ENCODE peak calls at places on chromosomes 16 and 17, in ten cellular contexts. A, N, U, L, G, Q, O, S, E and J are unnamed samples. For H3K4me1, the result is how much of the 10 kb centered on the place peaks cover.

GRCh38 chr17:62778990-62779681 is 29.0 kb downstream of the MARCHF10 start:
- DNase-seq in A (peak), N (no peak), U (no peak), L (peak), G (no peak), Q (peak), O (peak), S (peak), E (peak), J (peak)

GRCh38 chr17:21286066-21286770 is 1.7 kb downstream of the MAP2K3 start:
- DNase-seq in A (peak), N (peak), U (peak), L (peak), G (peak), Q (peak), O (peak), S (peak), E (peak), J (peak)

GRCh38 chr17:44911133-44912001 is 3.9 kb downstream of the GFAP start:
- DNase-seq in A (peak), N (peak), U (peak), L (peak), G (peak), Q (peak), O (no peak), S (no peak), E (peak), J (peak)

GRCh38 chr17:80807014-80807413 is 184.6 kb upstream of the CHMP6 start:
- DNase-seq in A (no peak), N (no peak), U (no peak), L (no peak), G (no peak), Q (no peak), O (no peak), S (no peak), E (no peak), J (no peak)

GRCh38 chr16:20830372-20830771 is 24.0 kb downstream of the REXO5 start:
- DNase-seq in A (no peak), N (no peak), U (no peak), L (no peak), G (no peak), Q (no peak), O (no peak), S (no peak), E (no peak), J (no peak)

GRCh38 chr17:18008496-18009268 is 30.3 kb downstream of the ATPAF2 start:
- DNase-seq in A (no peak), N (no peak), U (no peak), L (no peak), G (no peak), Q (no peak), O (no peak), S (no peak), E (no peak), J (no peak)

GRCh38 chr17:1042486-1042885 is 45.6 kb downstream of the TIMM22 start:
- DNase-seq in A (no peak), N (no peak), U (peak), L (peak), G (peak), Q (no peak), O (no peak), S (no peak), E (no peak), J (no peak)

GRCh38 chr16:56269824-56270684 is 78.8 kb downstream of the GNAO1 start:
- DNase-seq in A (peak), N (no peak), U (peak), L (no peak), G (peak), Q (peak), O (no peak), S (no peak), E (no peak), J (peak)

GRCh38 chr16:48117217-48118105 is 38.3 kb downstream of the ABCC12 start:
- DNase-seq in A (peak), N (peak), U (peak), L (peak), G (no peak), Q (peak), O (no peak), S (no peak), E (no peak), J (peak)

GRCh38 chr17:4739122-4740024 is at the start of the genes CXCL16 and ZMYND15:
- DNase-seq in A (peak), N (peak), U (peak), L (peak), G (peak), Q (peak), O (no peak), S (peak), E (peak), J (peak)

GRCh38 chr16:63326736-63327339 is 1290.6 kb upstream of the CDH8 start:
- DNase-seq in A (no peak), N (no peak), U (no peak), L (no peak), G (no peak), Q (no peak), O (no peak), S (no peak), E (no peak), J (no peak)

GRCh38 chr17:61492759-61493526 is 40.7 kb downstream of the TBX4 start:
- DNase-seq in A (no peak), N (no peak), U (no peak), L (no peak), G (no peak), Q (no peak), O (no peak), S (no peak), E (no peak), J (no peak)

GRCh38 chr16:75494696-75495601 is at the start of gene CHST6:
- DNase-seq in A (peak), N (no peak), U (peak), L (no peak), G (no peak), Q (peak), O (no peak), S (no peak), E (no peak), J (no peak)

GRCh38 chr16:3022697-3023414 is 886 bp downstream of the HCFC1R1 start:
- DNase-seq in A (peak), N (peak), U (peak), L (no peak), G (no peak), Q (peak), O (no peak), S (no peak), E (peak), J (no peak)

GRCh38 chr16:5065368-5065767 is 388 bp downstream of the C16orf89 start:
- DNase-seq in A (no peak), N (no peak), U (no peak), L (no peak), G (peak), Q (no peak), O (no peak), S (no peak), E (no peak), J (peak)

GRCh38 chr16:10976663-10977062 is 32.3 kb downstream of the CLEC16A start:
- DNase-seq in A (no peak), N (no peak), U (no peak), L (no peak), G (peak), Q (no peak), O (no peak), S (no peak), E (no peak), J (no peak)

GRCh38 chr17:29588561-29589411 is 662 bp downstream of the GIT1 start:
- DNase-seq in A (peak), N (peak), U (peak), L (peak), G (no peak), Q (peak), O (no peak), S (no peak), E (peak), J (peak)

GRCh38 chr17:41763327-41763726 is 23.2 kb downstream of the JUP start:
- DNase-seq in A (no peak), N (no peak), U (no peak), L (no peak), G (no peak), Q (no peak), O (no peak), S (no peak), E (no peak), J (no peak)

GRCh38 chr17:62179525-62180161 is 114.6 kb upstream of the MED13 start:
- DNase-seq in A (peak), N (no peak), U (no peak), L (no peak), G (no peak), Q (peak), O (no peak), S (no peak), E (no peak), J (no peak)

GRCh38 chr16:1734123-1734522 is 28.1 kb downstream of the MAPK8IP3 start:
- DNase-seq in A (no peak), N (no peak), U (no peak), L (no peak), G (no peak), Q (no peak), O (no peak), S (no peak), E (no peak), J (no peak)

GRCh38 chr17:31807846-31808245 is 51.2 kb downstream of the COPRS start:
- DNase-seq in A (no peak), N (no peak), U (no peak), L (no peak), G (no peak), Q (no peak), O (no peak), S (no peak), E (no peak), J (no peak)

GRCh38 chr16:8594149-8594666 is 3.9 kb upstream of the TMEM114 start:
- DNase-seq in A (no peak), N (no peak), U (no peak), L (no peak), G (no peak), Q (no peak), O (no peak), S (no peak), E (no peak), J (no peak)

GRCh38 chr16:51167170-51167710 is 16.2 kb upstream of the SALL1 start:
- DNase-seq in A (no peak), N (no peak), U (no peak), L (no peak), G (no peak), Q (no peak), O (no peak), S (no peak), E (no peak), J (no peak)

GRCh38 chr17:39082482-39082881 is 69.0 kb downstream of the PLXDC1 start:
- DNase-seq in A (no peak), N (no peak), U (no peak), L (no peak), G (no peak), Q (no peak), O (no peak), S (no peak), E (no peak), J (no peak)

GRCh38 chr17:40548491-40548981 is 16.7 kb downstream of the CCR7 start:
- DNase-seq in A (no peak), N (no peak), U (peak), L (no peak), G (no peak), Q (no peak), O (no peak), S (peak), E (no peak), J (no peak)

GRCh38 chr17:57603541-57603940 is 141.6 kb downstream of the CCDC182 start:
- DNase-seq in A (no peak), N (peak), U (no peak), L (no peak), G (no peak), Q (peak), O (no peak), S (no peak), E (no peak), J (no peak)

GRCh38 chr17:27567563-27567859 is 63.5 kb upstream of the LGALS9 start:
- DNase-seq in A (no peak), N (no peak), U (peak), L (no peak), G (no peak), Q (no peak), O (no peak), S (no peak), E (no peak), J (no peak)

GRCh38 chr17:77322534-77323412 is 182.0 kb downstream of the SEC14L1 start:
- DNase-seq in A (peak), N (peak), U (peak), L (peak), G (peak), Q (peak), O (peak), S (peak), E (peak), J (peak)

GRCh38 chr17:43562679-43563146 is 16.6 kb upstream of the ETV4 start:
- DNase-seq in A (no peak), N (no peak), U (no peak), L (no peak), G (peak), Q (no peak), O (no peak), S (no peak), E (peak), J (no peak)

GRCh38 chr16:83995756-83996155 is 27.7 kb downstream of the NECAB2 start:
- DNase-seq in A (no peak), N (no peak), U (no peak), L (peak), G (no peak), Q (peak), O (no peak), S (no peak), E (no peak), J (no peak)

GRCh38 chr16:22413819-22414218 is 39.4 kb upstream of the CDR2 start:
- DNase-seq in A (no peak), N (no peak), U (no peak), L (no peak), G (no peak), Q (no peak), O (no peak), S (no peak), E (no peak), J (no peak)

GRCh38 chr17:77323413-77324171 is 182.8 kb downstream of the SEC14L1 start:
- DNase-seq in A (peak), N (peak), U (peak), L (peak), G (peak), Q (peak), O (peak), S (peak), E (peak), J (peak)

GRCh38 chr17:66283971-66284370 is 18.4 kb upstream of the PRKCA start:
- DNase-seq in A (no peak), N (no peak), U (no peak), L (no peak), G (no peak), Q (no peak), O (no peak), S (no peak), E (no peak), J (no peak)

GRCh38 chr17:80908206-80908605 is 83.4 kb upstream of the CHMP6 start:
- DNase-seq in A (no peak), N (no peak), U (peak), L (no peak), G (no peak), Q (no peak), O (no peak), S (no peak), E (no peak), J (no peak)

GRCh38 chr17:59513934-59514841 is 51.2 kb upstream of the DHX40 start:
- DNase-seq in A (peak), N (no peak), U (peak), L (peak), G (peak), Q (peak), O (peak), S (peak), E (peak), J (peak)

GRCh38 chr17:6524520-6524919 is 31.8 kb downstream of the PITPNM3 start:
- DNase-seq in A (peak), N (no peak), U (no peak), L (no peak), G (no peak), Q (no peak), O (no peak), S (no peak), E (no peak), J (no peak)

DNA sequence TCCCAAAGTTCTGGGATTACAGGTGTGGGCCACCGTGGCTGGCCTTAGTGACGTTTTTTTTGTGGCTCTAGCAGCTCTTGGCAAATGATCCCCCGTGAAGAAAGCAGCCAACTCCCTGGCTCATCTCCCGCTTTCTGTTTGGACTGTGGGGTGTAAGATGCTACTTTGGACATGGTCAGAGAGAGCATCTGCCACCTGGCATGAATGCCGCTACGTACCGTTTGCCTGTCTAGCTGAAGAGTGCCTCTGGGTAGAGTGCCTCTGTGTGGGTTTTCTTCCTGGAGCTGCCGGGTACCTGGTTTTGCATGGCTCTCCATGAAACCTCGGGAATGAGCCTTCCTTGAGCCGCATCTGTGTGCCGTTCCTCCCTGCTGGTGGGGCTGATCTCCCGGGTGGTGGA is 34.3 kb downstream of the NDEL1 start:
- DNase-seq in A (no peak), N (no peak), U (no peak), L (no peak), G (no peak), Q (no peak), O (no peak), S (no peak), E (no peak), J (no peak)
- H3K4me1 ChIP-seq in A (under half), N (under half), U (under half), L (under half), G (under half), Q (under half), O (under half), S (under half), E (under half), J (under half)

GRCh38 chr17:50154604-50155003 is 4.1 kb upstream of the PPP1R9B start:
- DNase-seq in A (no peak), N (no peak), U (no peak), L (no peak), G (no peak), Q (no peak), O (no peak), S (no peak), E (no peak), J (no peak)

GRCh38 chr17:50152736-50153135 is 2.3 kb upstream of the PPP1R9B start:
- DNase-seq in A (no peak), N (no peak), U (peak), L (no peak), G (no peak), Q (no peak), O (no peak), S (no peak), E (no peak), J (no peak)

GRCh38 chr17:50153650-50154575 is 3.4 kb upstream of the PPP1R9B start:
- DNase-seq in A (no peak), N (no peak), U (peak), L (no peak), G (no peak), Q (peak), O (no peak), S (peak), E (peak), J (peak)

GRCh38 chr17:50157891-50158290 is 7.4 kb upstream of the PPP1R9B start:
- DNase-seq in A (no peak), N (no peak), U (no peak), L (no peak), G (no peak), Q (no peak), O (no peak), S (no peak), E (no peak), J (no peak)

DNA sequence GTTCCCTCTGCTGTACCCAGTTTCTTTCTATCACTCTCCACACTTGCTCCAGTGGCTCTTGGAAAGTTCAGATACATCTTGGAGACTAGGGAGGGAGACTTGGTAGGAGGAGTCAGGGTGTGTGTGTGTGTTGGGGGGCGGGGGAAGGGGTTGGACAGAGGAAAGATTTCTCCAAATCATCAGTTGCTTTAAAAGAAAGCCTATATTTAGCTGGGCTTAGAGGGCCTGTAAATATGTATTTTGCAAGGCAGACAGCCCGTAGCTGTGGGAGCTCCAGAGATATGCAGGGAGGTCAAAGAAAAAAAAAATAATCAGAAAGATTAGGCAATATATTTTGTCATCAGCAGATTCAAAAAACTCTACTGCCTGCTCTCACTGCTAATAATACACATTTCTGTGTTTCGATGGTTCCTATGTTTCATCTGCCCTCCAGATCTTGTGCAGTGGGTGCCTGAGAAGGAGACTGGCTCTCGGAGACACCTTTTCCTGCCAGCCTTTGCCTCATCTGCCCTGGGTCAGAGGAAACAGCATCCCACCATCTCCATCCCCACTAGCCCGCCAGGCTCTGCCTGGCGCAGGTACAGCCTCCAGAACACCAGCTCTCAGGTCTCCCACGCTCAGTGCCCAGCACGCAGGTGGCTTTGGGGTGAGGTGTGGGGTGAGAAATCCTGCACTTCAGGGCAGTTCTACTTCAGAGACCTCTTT is 4.8 kb upstream of the PPP1R9B start:
- DNase-seq in A (no peak), N (no peak), U (peak), L (no peak), G (no peak), Q (no peak), O (no peak), S (no peak), E (no peak), J (no peak)
- H3K4me3 ChIP-seq in A (no peak), N (no peak), U (no peak), L (no peak), G (no peak), Q (no peak), O (no peak), S (no peak), E (no peak), J (no peak)

DNA sequence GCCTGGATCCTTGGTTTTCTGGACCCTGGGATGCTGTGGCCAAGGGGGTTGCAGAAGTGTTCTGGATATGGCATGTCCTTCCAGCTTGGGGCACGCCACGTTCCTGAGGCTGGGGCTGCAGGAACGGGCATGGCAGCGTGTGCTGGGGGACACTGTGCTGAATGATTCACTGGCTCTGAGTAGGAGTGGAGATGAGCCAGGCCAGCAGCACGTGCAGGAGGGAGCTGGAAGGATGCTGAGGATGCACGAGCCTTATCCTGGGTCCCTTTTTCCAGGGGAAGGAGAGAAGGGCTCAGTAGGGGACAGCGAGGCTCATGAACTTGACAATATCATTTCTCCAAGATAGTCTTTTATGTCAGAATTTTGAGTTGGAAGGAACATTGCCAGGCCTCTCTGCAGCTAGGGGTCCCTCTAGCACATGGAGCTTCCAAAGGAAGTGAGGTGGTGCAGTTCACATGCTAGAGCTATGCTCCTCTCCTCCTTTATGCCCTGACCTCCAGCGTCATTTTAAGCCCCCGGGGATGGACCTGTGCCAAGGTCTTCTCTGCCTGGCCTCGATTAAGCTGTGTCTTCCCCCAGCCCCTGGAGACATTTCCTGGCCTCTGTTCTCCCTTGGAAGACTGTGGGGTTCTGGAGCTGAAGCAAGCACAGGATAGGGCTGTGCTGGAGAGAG is 125.9 kb downstream of the OR1D5 start:
- DNase-seq in A (no peak), N (no peak), U (no peak), L (no peak), G (no peak), Q (no peak), O (no peak), S (no peak), E (no peak), J (no peak)
- TF ChIP-seq CTCF in A (no peak), N (peak), U (no peak), L (no peak), G (no peak), Q (no peak), O (no peak), S (no peak), E (no peak), J (no peak)

DNA sequence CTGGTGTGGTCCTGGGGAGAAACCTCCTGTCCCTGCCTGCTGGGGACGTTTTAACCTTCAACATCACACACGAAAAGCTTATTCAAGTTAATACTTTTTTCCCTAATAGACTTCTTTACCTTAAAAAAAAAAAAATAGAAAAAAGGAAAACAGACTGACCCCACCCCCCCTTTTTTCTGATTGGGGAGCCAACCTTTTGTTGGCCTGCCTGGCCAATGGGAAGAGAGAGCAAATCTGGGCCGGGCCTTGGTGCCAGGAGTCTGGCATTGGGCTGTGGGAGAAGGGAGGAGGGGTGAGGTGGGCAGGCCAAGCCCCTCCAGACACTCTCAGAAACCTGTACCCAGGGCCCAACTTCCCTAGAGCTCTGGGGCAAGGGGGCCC is 3.0 kb downstream of the CBX8 start:
- DNase-seq in A (peak), N (no peak), U (no peak), L (no peak), G (no peak), Q (no peak), O (no peak), S (no peak), E (no peak), J (no peak)
- H3K4me1 ChIP-seq in A (under half), N (under half), U (half or more), L (half or more), G (half or more), Q (under half), O (under half), S (under half), E (under half), J (under half)